ENCODE peak calls at places on chromosomes 3 and 15, in eight cellular contexts. N is CD8-positive, alpha-beta T cell; S is GM12878; X is sigmoid colon; V is hepatocyte; G is psoas muscle; P is heart right ventricle; M is endothelial cell of umbilical vein. I is an unnamed sample. For H3K4me1, the result is how much of the 10 kb centered on the place peaks cover.

GRCh38 chr3:196431193-196432136 is 762 bp downstream of the UBXN7 start:
- DNase-seq in V (peak), M (peak), N (peak), X (peak), S (no peak), G (peak), P (peak), I (peak)

GRCh38 chr15:30670056-30670455 is 44.1 kb downstream of the ARHGAP11B start:
- DNase-seq in S (no peak), P (no peak), X (no peak), G (no peak), M (peak), N (no peak), V (no peak), I (no peak)

GRCh38 chr3:30440147-30440604 is 166.2 kb upstream of the TGFBR2 start:
- DNase-seq in X (no peak), M (no peak), V (no peak), P (no peak), G (no peak), N (no peak), S (no peak), I (no peak)

GRCh38 chr15:71792521-71792920 is 17.8 kb upstream of the NR2E3 start:
- DNase-seq in V (no peak), P (no peak), M (peak), X (no peak), N (no peak), S (no peak), G (no peak), I (peak)

GRCh38 chr15:38671675-38672141 is 107.1 kb upstream of the RASGRP1 start:
- DNase-seq in P (no peak), N (peak), M (no peak), X (no peak), V (no peak), G (no peak), S (peak), I (no peak)

GRCh38 chr3:143000525-143000924 is 845 bp upstream of the U2SURP start:
- DNase-seq in P (no peak), G (no peak), X (no peak), S (no peak), N (no peak), M (no peak), V (peak), I (no peak)

GRCh38 chr3:135981701-135982403 is 16.3 kb downstream of the PPP2R3A start:
- DNase-seq in N (no peak), X (no peak), V (no peak), S (no peak), G (no peak), M (no peak), P (no peak), I (no peak)

GRCh38 chr3:5633960-5634359 is 446.5 kb downstream of the EDEM1 start:
- DNase-seq in M (no peak), G (no peak), V (no peak), X (no peak), P (no peak), N (no peak), S (no peak), I (no peak)

GRCh38 chr3:189270248-189270832 is 98.6 kb downstream of the TPRG1 start:
- DNase-seq in X (no peak), M (peak), S (no peak), P (peak), G (peak), N (peak), V (peak), I (peak)

GRCh38 chr3:16828815-16829214 is 55.9 kb upstream of the PLCL2 start:
- DNase-seq in V (peak), M (peak), P (no peak), G (no peak), X (no peak), N (peak), S (no peak), I (peak)

GRCh38 chr3:174197416-174197815 is 661.7 kb upstream of the NAALADL2 start:
- DNase-seq in V (no peak), X (no peak), M (no peak), N (no peak), S (no peak), P (no peak), G (no peak), I (no peak)

GRCh38 chr3:179701176-179701827 is 48.5 kb downstream of the USP13 start:
- DNase-seq in V (no peak), P (no peak), X (no peak), S (no peak), N (no peak), M (no peak), G (no peak), I (no peak)

GRCh38 chr3:16884748-16885587 is at the start of gene PLCL2:
- DNase-seq in G (peak), M (peak), V (peak), X (peak), N (peak), S (no peak), P (peak), I (peak)

GRCh38 chr15:45126535-45127158 is 3.0 kb downstream of the DUOXA1 start:
- DNase-seq in G (no peak), X (no peak), S (no peak), V (no peak), N (peak), M (peak), P (no peak), I (peak)

GRCh38 chr3:24551626-24552025 is 57.0 kb upstream of the THRB start:
- DNase-seq in N (no peak), M (no peak), S (no peak), V (no peak), P (no peak), X (no peak), G (no peak), I (no peak)

GRCh38 chr3:143137637-143138036 is 18.1 kb downstream of the CHST2 start:
- DNase-seq in V (no peak), M (no peak), P (no peak), S (no peak), N (no peak), X (no peak), G (no peak), I (no peak)

GRCh38 chr3:69282191-69282590 is 103.7 kb downstream of the FRMD4B start:
- DNase-seq in G (no peak), P (no peak), X (no peak), S (no peak), N (peak), M (peak), V (no peak), I (no peak)

GRCh38 chr15:41774873-41775417 is 661 bp downstream of the MAPKBP1 start:
- DNase-seq in S (no peak), N (no peak), P (no peak), V (peak), G (no peak), X (no peak), M (no peak), I (no peak)

GRCh38 chr3:112007641-112008040 is 8.9 kb downstream of the TAGLN3 start:
- DNase-seq in G (no peak), V (no peak), N (no peak), M (no peak), P (no peak), S (no peak), X (no peak), I (peak)

GRCh38 chr3:50157821-50158556 is 2.9 kb downstream of the SEMA3F start:
- DNase-seq in N (no peak), P (no peak), S (no peak), M (peak), X (no peak), V (no peak), G (no peak), I (no peak)

GRCh38 chr3:23805228-23805880 is 401 bp upstream of the UBE2E1 start:
- DNase-seq in G (no peak), S (no peak), V (no peak), N (no peak), M (no peak), P (no peak), X (peak), I (no peak)

GRCh38 chr3:168604767-168605166 is 509.0 kb upstream of the GOLIM4 start:
- DNase-seq in N (no peak), P (no peak), S (no peak), G (no peak), M (no peak), X (no peak), V (no peak), I (no peak)

GRCh38 chr15:74845208-74845568 is 2.2 kb upstream of the ULK3 start:
- DNase-seq in N (peak), G (no peak), P (no peak), M (no peak), X (no peak), S (no peak), V (no peak), I (no peak)

GRCh38 chr15:47961401-47962090 is 159.2 kb upstream of the SLC24A5 start:
- DNase-seq in N (no peak), G (no peak), M (no peak), X (no peak), V (no peak), P (no peak), S (peak), I (peak)

GRCh38 chr15:66251065-66251789 is 2.3 kb downstream of the MEGF11 start:
- DNase-seq in X (no peak), S (no peak), P (no peak), V (no peak), N (no peak), G (no peak), M (no peak), I (no peak)

GRCh38 chr3:49883992-49884391 is 14.3 kb upstream of the CAMKV start:
- DNase-seq in S (no peak), G (no peak), P (no peak), M (no peak), N (no peak), V (no peak), X (no peak), I (no peak)

GRCh38 chr3:150253622-150254021 is 154.5 kb upstream of the TSC22D2 start:
- DNase-seq in S (no peak), P (no peak), V (peak), X (no peak), G (no peak), N (no peak), M (peak), I (peak)

GRCh38 chr15:22262613-22263020 is 182.3 kb downstream of the OR4M2 start:
- DNase-seq in M (no peak), V (no peak), N (peak), P (no peak), S (no peak), G (peak), X (no peak), I (no peak)

GRCh38 chr3:1164101-1164500 is 71.3 kb downstream of the CNTN6 start:
- DNase-seq in S (no peak), M (no peak), N (no peak), V (no peak), X (no peak), P (no peak), G (no peak), I (no peak)

GRCh38 chr3:57796261-57796660 is 40.2 kb downstream of the SLMAP start:
- DNase-seq in V (no peak), S (no peak), P (no peak), N (no peak), M (no peak), G (no peak), X (no peak), I (no peak)

GRCh38 chr3:45506751-45507391 is 87.7 kb upstream of the LIMD1 start:
- DNase-seq in N (no peak), V (no peak), S (no peak), P (no peak), M (no peak), G (no peak), X (no peak), I (no peak)

GRCh38 chr15:67824900-67825879 is at the start of gene SKOR1:
- DNase-seq in P (no peak), M (no peak), V (peak), N (no peak), G (peak), S (no peak), X (peak), I (no peak)

GRCh38 chr3:54932606-54933005 is 4.7 kb upstream of the LRTM1 start:
- DNase-seq in M (no peak), X (no peak), P (no peak), G (peak), N (no peak), V (no peak), S (no peak), I (no peak)

DNA sequence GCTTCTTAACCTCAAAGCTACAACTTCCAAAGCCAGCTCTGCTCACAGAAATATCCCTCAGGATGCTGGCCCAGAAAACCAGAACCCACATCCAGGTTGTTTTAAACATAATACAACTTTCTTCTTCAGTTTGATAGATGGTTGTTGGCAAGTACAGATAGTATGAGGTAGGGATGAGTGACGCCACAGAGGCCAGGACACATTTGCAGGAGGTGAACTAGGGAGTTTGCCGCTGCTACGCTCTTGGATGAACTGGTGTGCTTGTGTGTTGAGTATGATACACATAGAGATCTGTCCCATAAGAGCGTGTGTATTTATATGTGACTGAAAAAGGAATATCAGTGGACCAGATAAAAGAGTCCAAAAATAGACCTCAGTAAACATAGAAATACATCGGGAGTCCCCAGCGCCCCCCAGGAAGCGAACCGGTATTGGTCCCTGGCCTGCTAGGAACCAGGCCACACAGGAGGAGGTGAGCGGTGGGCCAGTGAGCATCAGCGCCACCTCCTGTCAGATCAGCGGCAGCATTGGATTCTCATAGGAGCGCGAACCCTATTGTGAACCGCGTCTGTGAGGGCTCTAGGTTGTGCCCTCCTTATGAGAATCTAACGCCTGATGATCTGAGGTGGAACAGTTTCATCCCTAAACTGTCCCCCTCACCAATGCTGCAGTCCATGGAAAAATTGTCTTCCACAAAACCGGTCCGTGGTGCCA is 98.0 kb downstream of the LRRK1 start:
- DNase-seq in M (no peak), S (no peak), V (no peak), N (no peak), X (peak), P (no peak), G (no peak), I (peak)
- TF ChIP-seq CTCF in M (no peak), S (peak), V (peak), N (no peak), X (no peak), P (no peak), G (no peak), I (peak)

GRCh38 chr3:129854460-129854859 is 39.1 kb downstream of the TMCC1 start:
- DNase-seq in S (no peak), P (no peak), X (no peak), V (no peak), G (no peak), M (no peak), N (no peak), I (no peak)

GRCh38 chr3:129864519-129864918 is 29.0 kb downstream of the TMCC1 start:
- DNase-seq in N (no peak), S (no peak), P (no peak), V (no peak), X (no peak), G (no peak), M (no peak), I (no peak)

GRCh38 chr3:129855454-129856419 is 37.8 kb downstream of the TMCC1 start:
- DNase-seq in P (no peak), X (no peak), V (no peak), N (no peak), S (no peak), G (no peak), M (peak), I (peak)

GRCh38 chr3:129857899-129858298 is 35.6 kb downstream of the TMCC1 start:
- DNase-seq in S (no peak), V (no peak), N (no peak), P (no peak), X (no peak), G (no peak), M (no peak), I (no peak)

GRCh38 chr3:129859272-129859671 is 34.2 kb downstream of the TMCC1 start:
- DNase-seq in S (no peak), P (no peak), V (no peak), G (no peak), X (no peak), M (no peak), N (no peak), I (no peak)
- H3K4me1 ChIP-seq in S (under half), P (under half), V (under half), G (under half), X (under half), M (under half), N (under half), I (under half)

DNA sequence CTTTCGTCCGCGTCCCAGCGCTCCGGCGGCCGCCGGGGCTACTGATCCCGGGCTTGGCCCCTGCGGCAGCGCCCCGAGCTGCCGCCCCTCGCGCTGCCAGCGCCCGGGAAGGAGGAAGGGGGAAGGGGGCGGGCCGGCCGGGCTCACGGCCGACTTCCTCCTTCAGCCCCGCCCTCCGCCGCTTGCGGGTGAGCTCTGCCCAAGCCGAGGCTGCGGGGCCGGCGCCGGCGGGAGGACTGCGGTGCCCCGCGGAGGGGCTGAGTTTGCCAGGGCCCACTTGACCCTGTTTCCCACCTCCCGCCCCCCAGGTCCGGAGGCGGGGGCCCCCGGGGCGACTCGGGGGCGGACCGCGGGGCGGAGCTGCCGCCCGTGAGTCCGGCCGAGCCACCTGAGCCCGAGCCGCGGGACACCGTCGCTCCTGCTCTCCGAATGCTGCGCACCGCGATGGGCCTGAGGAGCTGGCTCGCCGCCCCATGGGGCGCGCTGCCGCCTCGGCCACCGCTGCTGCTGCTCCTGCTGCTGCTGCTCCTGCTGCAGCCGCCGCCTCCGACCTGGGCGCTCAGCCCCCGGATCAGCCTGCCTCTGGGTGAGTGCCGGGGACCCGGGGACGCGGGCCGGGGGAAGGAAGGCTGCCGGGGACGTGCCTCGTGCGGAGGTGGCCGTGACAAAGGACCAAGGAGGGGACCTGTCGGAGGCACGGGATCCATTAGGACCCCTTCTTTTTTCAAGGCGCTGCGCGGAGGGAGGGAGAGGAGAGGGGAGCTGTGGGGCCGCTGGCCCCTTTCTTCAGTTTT is at the start of gene SEMA4B:
- DNase-seq in X (peak), N (peak), S (no peak), V (peak), G (peak), M (peak), P (peak), I (peak)
- TF ChIP-seq CTCF in X (no peak), N (no peak), S (no peak), V (no peak), G (no peak), M (no peak), P (no peak), I (no peak)

GRCh38 chr3:71154846-71155245 is 428.7 kb downstream of the FOXP1 start:
- DNase-seq in V (no peak), M (no peak), N (no peak), S (no peak), G (no peak), P (no peak), X (no peak), I (no peak)
- H3K4me1 ChIP-seq in V (under half), M (under half), N (under half), S (under half), G (under half), P (under half), X (under half), I (under half)

GRCh38 chr15:83014205-83014653 is 2.8 kb upstream of the C15orf40 start:
- DNase-seq in N (no peak), M (no peak), S (no peak), V (no peak), P (no peak), X (no peak), G (no peak), I (no peak)

GRCh38 chr15:83012038-83012490 is 625 bp upstream of the C15orf40 start:
- DNase-seq in M (no peak), G (no peak), X (no peak), N (no peak), S (no peak), V (no peak), P (no peak), I (peak)

GRCh38 chr15:83010709-83011270 is 649 bp downstream of the C15orf40 start:
- DNase-seq in X (peak), M (peak), N (peak), G (peak), P (peak), S (peak), V (peak), I (peak)

GRCh38 chr15:83015361-83015760 is 3.9 kb upstream of the C15orf40 start:
- DNase-seq in V (no peak), G (no peak), N (no peak), P (no peak), M (no peak), S (no peak), X (no peak), I (no peak)

DNA sequence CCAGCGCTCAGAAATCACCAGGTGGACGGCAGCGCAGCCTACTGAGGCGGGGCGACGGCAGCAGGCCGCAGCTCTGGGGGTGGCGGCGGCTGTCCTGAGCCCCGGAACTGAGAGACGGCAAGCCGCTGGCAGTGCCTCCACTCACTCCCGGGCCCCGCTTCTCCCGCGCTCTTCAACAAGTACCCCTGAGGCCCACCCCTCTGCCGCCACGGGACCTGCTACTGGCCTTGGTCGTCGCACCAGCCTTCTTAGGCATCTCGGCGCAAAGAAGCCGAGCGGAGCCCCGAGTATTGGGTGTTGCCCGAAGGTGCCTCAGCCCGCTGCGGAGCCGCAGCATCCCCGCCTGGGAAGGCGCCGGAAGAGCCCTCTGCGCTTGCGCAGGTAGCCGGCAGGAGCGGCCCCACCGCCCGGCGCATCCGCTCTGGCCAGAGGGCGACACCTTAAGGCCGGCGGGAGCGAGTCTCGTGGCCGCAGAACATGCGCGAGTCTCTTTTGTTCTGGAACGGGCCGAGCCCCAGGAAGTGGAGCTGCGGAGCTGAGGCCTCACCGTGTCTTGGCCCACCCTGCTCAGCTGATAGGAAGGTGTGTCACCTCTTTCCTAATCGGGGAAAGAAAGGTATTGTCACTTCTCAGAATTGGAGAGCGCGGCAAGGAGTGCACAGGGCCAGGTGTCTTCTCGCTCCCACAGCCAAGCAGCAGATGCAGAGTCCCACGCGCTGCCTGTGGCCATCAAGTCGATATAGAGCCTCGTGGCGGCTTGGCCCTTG is at the start of gene C15orf40:
- DNase-seq in V (peak), P (peak), G (peak), M (peak), X (peak), N (peak), S (peak), I (peak)
- TF ChIP-seq CTCF in V (peak), P (peak), G (peak), M (peak), X (peak), N (no peak), S (peak), I (peak)

I was measured in A673.